ENCODE peak calls at places on chromosomes 13 and 19, in seven cellular contexts. I is foreskin fibroblast, C is AG09319, B is heart left ventricle, D is sigmoid colon, P is IMR-90, Y is H1. A is an unnamed sample.

GRCh38 chr19:57961785-57962184 is 12.5 kb downstream of the C19orf18 start:
- DNase-seq in C (no peak), B (no peak), Y (no peak), P (no peak), I (no peak), D (no peak), A (no peak)

GRCh38 chr19:23913931-23914330 is 755 bp upstream of the ZNF726 start:
- DNase-seq in C (no peak), Y (no peak), D (no peak), B (no peak), I (no peak), P (no peak), A (no peak)

GRCh38 chr19:1248454-1249297 is at the start of gene MIDN:
- DNase-seq in P (peak; percentile 86), Y (no peak), C (peak; percentile 79), B (peak; percentile 89), I (peak; percentile 91), D (peak; percentile 93), A (no peak)

GRCh38 chr13:113639661-113640262 is 18.2 kb downstream of the ATP4B start:
- DNase-seq in B (peak; percentile 53), Y (no peak), I (no peak), P (no peak), D (peak; percentile 76), C (no peak), A (peak; percentile 76)

GRCh38 chr19:33674575-33675367 is 53.0 kb downstream of the CHST8 start:
- DNase-seq in B (no peak), I (no peak), D (peak; percentile 57), Y (no peak), P (no peak), C (no peak), A (no peak)

GRCh38 chr13:88384542-88384941 is 713.4 kb downstream of the SLITRK5 start:
- DNase-seq in P (no peak), D (no peak), I (no peak), Y (no peak), B (no peak), C (no peak), A (no peak)

GRCh38 chr19:36030264-36031148 is 2.2 kb downstream of the CLIP3 start:
- DNase-seq in I (no peak), C (no peak), Y (no peak), D (no peak), P (peak; percentile 53), B (no peak), A (no peak)

GRCh38 chr13:40137400-40137799 is 481.9 kb downstream of the COG6 start:
- DNase-seq in C (no peak), I (no peak), P (no peak), Y (no peak), B (no peak), D (no peak), A (no peak)

GRCh38 chr19:18637644-18638630 is 1.1 kb downstream of the KLHL26 start:
- DNase-seq in P (no peak), Y (no peak), I (no peak), C (no peak), D (no peak), B (no peak), A (no peak)

GRCh38 chr19:47613165-47614146 is 4.5 kb downstream of the BICRA start:
- DNase-seq in I (peak; percentile 64), P (peak; percentile 70), Y (no peak), D (peak; percentile 74), B (no peak), C (peak; percentile 48), A (no peak)

GRCh38 chr13:42684226-42684625 is 97.2 kb upstream of the FAM216B start:
- DNase-seq in B (no peak), I (no peak), C (no peak), Y (no peak), D (no peak), P (no peak), A (no peak)

GRCh38 chr19:37872383-37872782 is 34.0 kb downstream of the WDR87 start:
- DNase-seq in B (no peak), C (no peak), P (peak; percentile 7), D (no peak), Y (no peak), I (peak; percentile 14), A (no peak)

GRCh38 chr19:45607071-45608029 is 5.3 kb upstream of the GPR4 start:
- DNase-seq in B (peak; percentile 80), P (peak; percentile 59), Y (peak; percentile 67), D (peak; percentile 87), C (peak; percentile 32), I (peak; percentile 44), A (no peak)

GRCh38 chr19:41564515-41565383 is 11.2 kb upstream of the CEACAM21 start:
- DNase-seq in D (no peak), I (peak; percentile 3), C (no peak), P (no peak), B (no peak), Y (no peak), A (peak; percentile 84)

GRCh38 chr19:17510220-17510993 is 1.0 kb upstream of the PGLS start:
- DNase-seq in P (no peak), Y (no peak), D (no peak), I (no peak), B (no peak), C (no peak), A (no peak)

GRCh38 chr19:45968626-45969025 is 5.0 kb downstream of the NOVA2 start:
- DNase-seq in B (no peak), I (no peak), P (no peak), Y (no peak), D (no peak), C (no peak), A (no peak)

GRCh38 chr19:4496304-4496703 is 22.0 kb downstream of the PLIN4 start:
- DNase-seq in Y (no peak), I (no peak), P (no peak), D (no peak), B (no peak), C (no peak), A (no peak)

GRCh38 chr19:40744554-40745401 is 5.5 kb downstream of the ACTMAP start:
- DNase-seq in Y (no peak), B (no peak), C (no peak), I (no peak), D (no peak), P (no peak), A (no peak)

GRCh38 chr19:3554254-3555083 is 2.9 kb downstream of the MFSD12 start:
- DNase-seq in B (no peak), I (no peak), Y (no peak), C (no peak), P (no peak), D (no peak), A (no peak)

GRCh38 chr13:73767191-73767741 is 366.9 kb downstream of the KLF12 start:
- DNase-seq in I (peak; percentile 10), B (no peak), P (peak; percentile 70), Y (no peak), C (no peak), D (no peak), A (no peak)

GRCh38 chr13:73772449-73773186 is 361.6 kb downstream of the KLF12 start:
- DNase-seq in B (no peak), P (no peak), C (no peak), Y (no peak), D (no peak), I (no peak), A (no peak)

GRCh38 chr13:73765651-73766384 is 368.4 kb downstream of the KLF12 start:
- DNase-seq in B (peak; percentile 90), P (peak; percentile 58), C (no peak), I (no peak), D (peak; percentile 91), Y (no peak), A (peak; percentile 94)

DNA sequence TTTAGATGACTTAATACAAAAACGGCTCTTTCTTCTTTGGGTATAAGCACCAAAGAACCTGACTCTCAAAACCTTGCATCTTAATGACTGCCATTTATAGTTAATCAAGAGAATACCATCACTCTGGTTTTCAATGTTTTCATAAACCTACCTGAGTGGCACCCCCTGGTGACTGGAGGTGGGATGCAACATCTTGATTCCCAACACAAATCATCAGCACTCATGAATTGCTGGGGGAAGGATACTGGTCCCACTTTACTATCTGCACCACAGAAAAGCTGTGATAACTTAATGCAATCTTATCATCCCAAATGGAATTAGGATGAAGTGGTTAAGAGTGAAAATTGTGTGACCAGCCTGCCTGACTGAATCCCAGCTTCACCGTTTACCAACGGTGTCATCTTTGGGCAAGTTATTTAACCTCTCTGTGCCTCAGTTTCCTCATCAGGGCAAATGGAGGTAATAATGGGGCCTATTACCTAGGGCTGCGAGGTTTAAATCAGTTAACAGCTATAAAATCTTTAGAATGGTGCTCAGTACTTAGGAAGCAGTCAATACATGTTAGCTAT is 366.4 kb downstream of the KLF12 start:
- DNase-seq in Y (no peak), D (no peak), B (no peak), P (no peak), C (no peak), I (no peak), A (no peak)
- TF ChIP-seq CTCF in Y (peak; percentile 25), D (no peak), B (peak; percentile 11), P (peak; percentile 36), C (peak; percentile 17), I (peak; percentile 25), A (peak; percentile 75)

DNA sequence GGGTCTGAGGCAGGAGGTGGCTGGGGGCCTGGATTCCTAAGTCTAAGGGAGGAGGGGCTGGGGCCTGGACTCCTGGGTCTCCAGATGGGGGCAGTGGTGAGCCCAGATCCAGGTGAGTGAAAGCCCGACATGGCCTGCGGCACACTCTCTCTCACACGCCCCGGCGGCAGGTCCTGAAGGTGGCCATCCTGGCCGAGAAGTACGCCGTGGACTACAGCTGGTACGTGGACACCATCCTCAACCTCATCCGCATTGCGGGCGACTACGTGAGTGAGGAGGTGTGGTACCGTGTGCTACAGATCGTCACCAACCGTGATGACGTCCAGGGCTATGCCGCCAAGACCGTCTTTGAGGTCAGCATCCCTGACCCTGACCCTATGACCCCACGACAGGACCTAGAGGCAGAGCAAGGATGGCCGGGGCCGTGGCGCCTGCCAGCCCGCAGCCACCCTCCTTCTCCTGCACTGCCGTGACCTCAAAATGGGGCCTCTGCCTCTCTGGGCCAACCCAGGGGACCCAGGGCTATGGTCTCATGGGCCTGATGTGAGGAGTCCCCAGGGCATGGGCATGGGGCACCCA is 13.2 kb downstream of the FUZ start:
- DNase-seq in P (no peak), B (no peak), I (no peak), D (no peak), Y (no peak), C (no peak), A (no peak)
- TF ChIP-seq CTCF in P (peak; percentile 11), B (no peak), I (no peak), D (no peak), Y (peak; percentile 71), C (no peak), A (peak; percentile 34)

GRCh38 chr19:10820173-10820572 is 15.8 kb downstream of the TMED1 start:
- DNase-seq in C (no peak), D (no peak), Y (no peak), B (no peak), P (no peak), I (no peak), A (no peak)
- TF ChIP-seq CTCF in C (peak; percentile 10), D (no peak), Y (peak; percentile 59), B (no peak), P (peak; percentile 31), I (peak; percentile 22), A (peak; percentile 62)

DNA sequence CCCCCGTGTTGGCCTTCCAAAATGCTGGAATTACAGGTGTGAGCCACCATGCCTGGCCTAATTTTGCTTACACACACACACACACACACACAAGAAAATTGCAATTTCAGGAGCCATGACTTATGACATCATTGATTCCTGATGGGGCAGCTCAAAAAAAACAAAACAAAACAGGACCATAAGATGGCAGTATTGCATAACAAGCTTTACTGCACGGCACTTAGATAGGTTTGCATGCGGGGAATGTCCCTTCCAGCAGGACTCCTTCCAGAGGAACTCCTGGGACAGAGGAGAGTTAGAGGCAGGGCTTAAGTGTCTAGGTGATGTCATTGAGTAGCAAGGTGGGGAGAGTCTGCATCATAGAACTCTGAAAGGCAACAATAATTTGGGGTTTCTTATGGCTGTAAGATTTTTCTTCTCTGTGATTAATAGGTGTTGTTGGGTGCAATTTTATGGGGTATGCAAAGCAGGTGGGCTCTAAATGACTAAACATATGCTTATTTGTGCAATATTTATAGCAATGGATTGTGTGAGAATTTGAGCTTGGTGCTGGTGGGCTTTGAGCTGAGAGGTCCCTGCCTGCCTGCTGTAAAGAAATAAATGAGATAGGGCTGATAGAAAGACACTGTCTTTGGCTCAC is 9.0 kb upstream of the ACSBG2 start:
- DNase-seq in C (no peak), Y (no peak), B (no peak), P (peak; percentile 71), D (no peak), I (peak; percentile 48), A (no peak)
- TF ChIP-seq CTCF in C (peak; percentile 27), Y (no peak), B (no peak), P (peak; percentile 55), D (no peak), I (no peak), A (peak; percentile 52)